ENCODE peak calls at places on chromosomes 5 and 9, in five cellular contexts. P is dorsolateral prefrontal cortex, M is endothelial cell, T is fibroblast of pulmonary artery, A is AG09319. K is an unnamed sample.

GRCh38 chr9:36134761-36135505 is 1.6 kb upstream of the GLIPR2 start:
- DNase-seq in P (no peak), M (no peak), T (no peak), A (no peak), K (no peak)

GRCh38 chr5:74136276-74136675 is 504.3 kb downstream of the ENC1 start:
- DNase-seq in P (no peak), M (no peak), T (no peak), A (no peak), K (no peak)

GRCh38 chr9:137682431-137682991 is 63.7 kb downstream of the EHMT1 start:
- DNase-seq in P (no peak), M (no peak), T (no peak), A (no peak), K (no peak)

GRCh38 chr9:133461975-133462374 is 2.2 kb downstream of the CACFD1 start:
- DNase-seq in P (no peak), M (no peak), T (no peak), A (no peak), K (no peak)

GRCh38 chr5:150323092-150323491 is 20.4 kb upstream of the ARSI start:
- DNase-seq in P (no peak), M (no peak), T (peak; percentile 55), A (no peak), K (no peak)

GRCh38 chr5:123855630-123856029 is 343.7 kb downstream of the CSNK1G3 start:
- DNase-seq in P (no peak), M (no peak), T (no peak), A (peak; percentile 63), K (no peak)

GRCh38 chr9:134168731-134169130 is 4.4 kb upstream of the RNU6ATAC start:
- DNase-seq in P (no peak), M (no peak), T (peak; percentile 8), A (no peak), K (no peak)

GRCh38 chr5:147818290-147818689 is 13.2 kb downstream of the SPINK1 start:
- DNase-seq in P (no peak), M (no peak), T (no peak), A (no peak), K (no peak)

GRCh38 chr9:5582835-5583195 is 46.1 kb upstream of the RIC1 start:
- DNase-seq in P (no peak), M (no peak), T (peak; percentile 88), A (peak; percentile 36), K (peak; percentile 49)

GRCh38 chr5:66306105-66306843 is 162.2 kb downstream of the SREK1 start:
- DNase-seq in P (peak; percentile 48), M (peak; percentile 56), T (peak; percentile 82), A (peak; percentile 30), K (peak; percentile 62)

GRCh38 chr9:105254226-105254625 is 9.8 kb downstream of the SLC44A1 start:
- DNase-seq in P (no peak), M (no peak), T (no peak), A (no peak), K (no peak)

GRCh38 chr5:110957934-110958333 is 113.6 kb upstream of the TSLP start:
- DNase-seq in P (no peak), M (no peak), T (peak; percentile 75), A (no peak), K (no peak)

GRCh38 chr9:121220996-121221671 is 19.5 kb upstream of the RAB14 start:
- DNase-seq in P (no peak), M (no peak), T (no peak), A (no peak), K (no peak)

GRCh38 chr9:120345379-120345778 is 234.6 kb downstream of the CDK5RAP2 start:
- DNase-seq in P (no peak), M (no peak), T (no peak), A (no peak), K (no peak)

GRCh38 chr5:139758510-139759036 is 37.0 kb upstream of the PSD2 start:
- DNase-seq in P (no peak), M (no peak), T (no peak), A (no peak), K (no peak)

GRCh38 chr5:81336528-81336927 is 35.1 kb downstream of the ZCCHC9 start:
- DNase-seq in P (no peak), M (no peak), T (no peak), A (no peak), K (no peak)

GRCh38 chr9:69834056-69834455 is 13.4 kb downstream of the CFAP95 start:
- DNase-seq in P (no peak), M (no peak), T (no peak), A (no peak), K (no peak)

GRCh38 chr9:90003046-90003355 is 398.2 kb downstream of the GADD45G start:
- DNase-seq in P (peak; percentile 59), M (no peak), T (no peak), A (no peak), K (no peak)

GRCh38 chr9:70832487-70832886 is 288.9 kb downstream of the TRPM3 start:
- DNase-seq in P (no peak), M (no peak), T (peak; percentile 16), A (no peak), K (no peak)

GRCh38 chr5:61575103-61575502 is 243.0 kb downstream of the ZSWIM6 start:
- DNase-seq in P (no peak), M (peak; percentile 26), T (peak; percentile 74), A (peak; percentile 44), K (no peak)

GRCh38 chr5:178651046-178651810 is 24.4 kb upstream of the CLK4 start:
- DNase-seq in P (no peak), M (no peak), T (peak; percentile 82), A (no peak), K (no peak)

GRCh38 chr9:24245988-24246387 is 299.7 kb downstream of the IZUMO3 start:
- DNase-seq in P (no peak), M (no peak), T (peak; percentile 21), A (no peak), K (no peak)

GRCh38 chr9:36584626-36585460 is 12.1 kb downstream of the MELK start:
- DNase-seq in P (no peak), M (no peak), T (peak; percentile 43), A (no peak), K (no peak)

GRCh38 chr9:70079364-70080103 is 35.9 kb downstream of the MAMDC2 start:
- DNase-seq in P (no peak), M (no peak), T (peak; percentile 72), A (peak; percentile 32), K (no peak)

GRCh38 chr9:124574944-124575343 is 67.7 kb upstream of the NR5A1 start:
- DNase-seq in P (no peak), M (no peak), T (peak; percentile 23), A (no peak), K (no peak)

GRCh38 chr5:176892663-176893062 is 6.5 kb downstream of the HK3 start:
- DNase-seq in P (no peak), M (no peak), T (no peak), A (no peak), K (no peak)

GRCh38 chr5:169805527-169805934 is 168.5 kb downstream of the DOCK2 start:
- DNase-seq in P (no peak), M (no peak), T (peak; percentile 53), A (no peak), K (peak; percentile 79)

GRCh38 chr5:172403822-172404221 is 50.5 kb downstream of the SH3PXD2B start:
- DNase-seq in P (no peak), M (no peak), T (no peak), A (no peak), K (no peak)

GRCh38 chr5:71817891-71818290 is 98.8 kb downstream of the CARTPT start:
- DNase-seq in P (no peak), M (no peak), T (no peak), A (no peak), K (no peak)

GRCh38 chr9:128992995-128993394 is 35.1 kb downstream of the SH3GLB2 start:
- DNase-seq in P (peak; percentile 72), M (no peak), T (peak; percentile 24), A (no peak), K (no peak)
- TF ChIP-seq CTCF in P (peak; percentile 35), M (no peak), T (peak; percentile 29), A (peak; percentile 18), K (peak; percentile 25)

DNA sequence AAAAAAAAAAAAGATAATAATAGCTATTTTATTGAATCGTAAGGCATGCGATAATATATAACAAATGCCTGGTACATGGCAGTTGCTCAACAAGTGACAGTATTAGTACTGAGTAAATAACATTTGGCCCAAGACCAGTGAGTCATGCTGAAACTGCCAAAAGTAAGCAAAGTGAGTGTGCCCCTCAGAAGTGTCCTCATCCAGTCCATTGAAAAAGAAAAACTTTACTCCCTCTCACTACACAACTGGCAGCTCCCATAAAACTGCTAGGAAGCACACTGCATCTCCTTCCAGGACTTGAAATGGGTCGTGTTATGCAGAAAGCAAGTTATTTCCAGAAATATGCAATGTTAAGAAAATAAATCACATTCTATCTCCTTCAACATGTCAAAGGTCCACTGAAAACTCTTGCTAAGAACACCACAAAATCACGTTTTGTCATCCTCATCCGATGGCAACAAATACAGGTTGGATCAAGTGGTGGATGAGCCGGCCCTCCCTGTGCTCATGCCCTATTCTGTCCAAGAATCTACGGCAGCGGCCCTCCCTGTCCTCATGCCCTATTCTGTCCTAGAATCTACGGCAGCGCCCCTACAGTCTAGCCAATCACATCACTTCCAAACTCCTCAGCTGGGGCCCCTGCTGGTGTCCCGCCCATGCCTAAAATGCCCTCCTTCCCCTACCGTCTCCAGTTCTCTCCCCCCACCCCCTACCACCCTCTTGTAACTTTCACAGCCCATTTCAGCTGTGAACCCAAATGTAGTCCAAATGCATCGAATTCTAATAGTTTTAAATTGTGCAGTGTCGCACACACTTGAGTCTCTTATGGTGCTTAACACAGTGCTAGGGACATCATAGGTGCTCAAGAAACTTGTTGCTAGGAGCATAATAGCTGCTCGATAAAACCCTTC is 12.5 kb downstream of the PTCH1 start:
- DNase-seq in P (no peak), M (peak; percentile 31), T (peak; percentile 58), A (no peak), K (no peak)
- TF ChIP-seq CTCF in P (no peak), M (no peak), T (no peak), A (no peak), K (no peak)

DNA sequence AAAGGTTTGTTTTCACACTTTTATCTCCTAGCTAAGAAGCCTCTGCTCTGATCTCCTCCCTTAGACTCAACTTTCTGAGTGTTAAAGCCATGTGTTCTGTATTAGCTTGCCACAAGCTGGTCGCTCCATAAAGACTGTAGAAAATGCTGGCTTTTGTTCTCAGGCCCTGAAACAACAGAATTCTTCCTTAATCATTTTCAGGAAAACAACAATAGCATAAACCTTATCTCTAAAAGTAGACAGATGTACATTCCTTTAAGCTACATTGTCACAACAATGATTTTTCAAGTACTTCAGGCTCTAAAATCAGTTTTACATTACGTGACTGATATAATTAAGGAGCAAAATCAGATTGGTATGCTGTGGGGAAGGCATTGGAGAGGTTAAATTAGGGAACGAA is 41.9 kb downstream of the VCAN start:
- DNase-seq in P (no peak), M (no peak), T (peak; percentile 31), A (no peak), K (no peak)
- TF ChIP-seq CTCF in P (no peak), M (no peak), T (no peak), A (no peak), K (no peak)

GRCh38 chr9:98654247-98654646 is 54.5 kb downstream of the GABBR2 start:
- DNase-seq in P (no peak), M (no peak), T (peak; percentile 23), A (no peak), K (no peak)
- TF ChIP-seq CTCF in P (no peak), M (no peak), T (no peak), A (no peak), K (no peak)